ENCODE peak calls at places on chromosomes 5 and 9, in six cellular contexts. D is GM23338, I is HCT116, B is PC-3, C is hepatocyte, K is MM.1S. Y is an unnamed sample.

GRCh38 chr5:74186351-74187315 is 453.9 kb downstream of the ENC1 start:
- DNase-seq in D (no peak), B (no peak), K (no peak), C (no peak), I (no peak), Y (peak; percentile 42)

GRCh38 chr5:31193591-31194457 is at the start of gene CDH6:
- DNase-seq in K (no peak), D (peak; percentile 93), I (no peak), B (peak; percentile 33), C (peak; percentile 70), Y (peak; percentile 94)

GRCh38 chr9:96344458-96345180 is 38.9 kb downstream of the SLC35D2 start:
- DNase-seq in C (peak; percentile 88), B (peak; percentile 65), I (peak; percentile 73), D (peak; percentile 81), K (no peak), Y (peak; percentile 44)

GRCh38 chr5:134592141-134592746 is 40.4 kb downstream of the SAR1B start:
- DNase-seq in K (peak; percentile 87), I (no peak), C (no peak), B (peak; percentile 81), D (peak; percentile 95), Y (no peak)

GRCh38 chr9:122777935-122778671 is 10.6 kb upstream of the OR5C1 start:
- DNase-seq in I (no peak), C (no peak), K (no peak), B (peak; percentile 64), D (no peak), Y (no peak)

GRCh38 chr9:137449931-137450537 is 8.9 kb upstream of the ENTPD8 start:
- DNase-seq in B (no peak), C (no peak), K (no peak), I (no peak), D (no peak), Y (no peak)

GRCh38 chr5:10724799-10725507 is 36.1 kb downstream of the DAP start:
- DNase-seq in D (peak; percentile 54), B (peak; percentile 100), I (peak; percentile 75), K (no peak), C (no peak), Y (no peak)

GRCh38 chr9:111900934-111901612 is 4.5 kb downstream of the UGCG start:
- DNase-seq in K (no peak), C (no peak), I (no peak), B (no peak), D (no peak), Y (no peak)

GRCh38 chr5:83925321-83925877 is 204.7 kb upstream of the HAPLN1 start:
- DNase-seq in K (no peak), B (peak; percentile 11), I (peak; percentile 4), D (no peak), C (no peak), Y (no peak)

GRCh38 chr5:62886603-62887315 is 308.1 kb downstream of the LRRC70 start:
- DNase-seq in B (no peak), D (no peak), K (no peak), I (no peak), C (no peak), Y (no peak)

GRCh38 chr5:42426036-42426435 is 2.8 kb downstream of the GHR start:
- DNase-seq in C (no peak), I (no peak), B (no peak), D (no peak), K (no peak), Y (no peak)

DNA sequence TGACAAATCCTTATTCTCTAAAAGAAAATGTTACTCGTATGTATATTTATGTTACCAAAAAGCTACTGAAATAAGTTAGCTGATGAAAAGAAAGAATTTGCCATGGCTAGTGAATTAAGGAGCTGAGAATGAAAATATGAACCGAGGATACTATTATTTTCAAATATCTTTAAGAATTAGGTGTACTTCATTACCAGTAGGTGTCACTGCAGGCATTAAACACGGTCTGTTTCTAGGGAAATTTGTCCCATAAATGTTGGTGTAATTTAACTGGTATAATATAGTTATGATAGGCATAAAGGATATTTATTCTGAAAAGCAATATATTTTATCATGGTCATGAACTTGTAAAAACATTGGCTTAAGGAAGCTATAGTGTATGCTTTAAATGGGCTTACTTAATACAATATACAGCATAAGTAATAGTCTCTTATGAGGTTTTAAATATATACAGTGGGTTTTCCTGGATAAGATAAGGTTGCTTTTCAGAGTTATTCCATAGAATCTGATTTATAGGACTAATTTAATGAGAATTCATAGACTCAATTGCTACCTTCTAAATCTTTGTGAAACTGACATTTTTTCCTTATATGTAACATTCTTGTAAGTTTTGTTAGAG is 72.4 kb upstream of the MPDZ start:
- DNase-seq in K (peak; percentile 16), I (peak; percentile 7), D (peak; percentile 65), B (peak; percentile 59), C (peak; percentile 70), Y (peak; percentile 64)
- TF ChIP-seq CTCF in K (peak; percentile 36), I (peak; percentile 36), D (peak; percentile 90), B (peak; percentile 76), C (peak; percentile 71), Y (peak; percentile 80)

GRCh38 chr5:88677943-88678779 is 204.8 kb downstream of the MEF2C start:
- DNase-seq in C (no peak), B (no peak), D (peak; percentile 73), I (no peak), K (no peak), Y (peak; percentile 71)
- TF ChIP-seq EZH2 in C (peak; percentile 95), B (no peak), D (peak; percentile 77), I (no peak), K (no peak), Y (peak; percentile 93)

DNA sequence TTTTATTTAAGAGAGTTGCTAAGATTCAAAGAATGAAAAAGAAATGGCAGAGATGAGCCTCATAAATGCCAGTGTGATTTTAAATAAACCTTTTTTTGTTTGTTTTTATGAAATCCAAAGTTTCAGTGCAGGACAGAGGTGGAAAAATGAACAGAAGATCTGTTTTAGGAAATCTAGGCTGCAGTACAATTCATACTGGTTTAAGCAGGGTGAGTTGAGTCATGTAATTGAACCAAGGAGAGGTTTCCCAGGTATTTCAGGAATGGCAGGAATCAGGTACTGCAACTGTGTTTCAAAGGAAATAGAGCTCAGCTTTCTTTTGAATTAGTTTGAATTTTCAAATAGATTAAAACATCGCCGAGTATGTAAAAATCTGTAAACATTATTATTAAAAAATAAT is 3.0 kb upstream of the ANKRD31 start:
- DNase-seq in I (peak; percentile 51), K (no peak), D (peak; percentile 88), B (peak; percentile 74), C (peak; percentile 11), Y (no peak)
- TF ChIP-seq EZH2phosphoT487 in I (no peak), K (no peak), D (no peak), B (no peak), C (no peak), Y (no peak)

GRCh38 chr5:109594217-109594616 is 95.5 kb upstream of the MAN2A1 start:
- DNase-seq in B (no peak), D (no peak), C (no peak), I (no peak), K (no peak), Y (no peak)

GRCh38 chr5:109590799-109591198 is 98.9 kb upstream of the MAN2A1 start:
- DNase-seq in I (no peak), K (no peak), D (no peak), B (no peak), C (no peak), Y (no peak)

GRCh38 chr5:109588281-109589035 is 101.3 kb upstream of the MAN2A1 start:
- DNase-seq in K (no peak), B (no peak), D (no peak), I (no peak), C (no peak), Y (no peak)

GRCh38 chr5:109589239-109589638 is 100.5 kb upstream of the MAN2A1 start:
- DNase-seq in C (no peak), K (no peak), B (no peak), D (no peak), I (no peak), Y (no peak)

DNA sequence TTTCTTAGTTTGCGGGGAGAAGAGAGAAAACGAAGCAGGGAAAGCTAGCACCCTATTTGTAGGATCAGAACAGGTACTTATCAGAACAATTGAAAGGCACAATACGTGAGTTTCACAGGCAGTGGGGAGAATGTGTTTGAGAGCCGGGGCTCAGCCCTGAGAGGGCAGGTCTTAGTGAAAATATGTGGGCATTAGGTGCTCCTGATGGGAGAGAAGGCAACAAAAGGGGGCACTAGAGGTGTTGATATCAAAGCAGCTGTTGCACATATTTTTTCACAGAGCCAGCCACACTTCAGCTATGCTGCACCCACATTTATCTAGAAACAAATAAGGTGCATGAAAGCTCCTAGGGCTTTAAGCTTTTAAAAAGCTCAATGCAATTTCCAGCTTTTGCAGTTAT is 99.7 kb upstream of the MAN2A1 start:
- DNase-seq in I (no peak), K (no peak), C (no peak), B (peak; percentile 1), D (peak; percentile 16), Y (peak; percentile 8)
- TF ChIP-seq CTCF in I (no peak), K (no peak), C (no peak), B (no peak), D (no peak), Y (peak; percentile 11)

DNA sequence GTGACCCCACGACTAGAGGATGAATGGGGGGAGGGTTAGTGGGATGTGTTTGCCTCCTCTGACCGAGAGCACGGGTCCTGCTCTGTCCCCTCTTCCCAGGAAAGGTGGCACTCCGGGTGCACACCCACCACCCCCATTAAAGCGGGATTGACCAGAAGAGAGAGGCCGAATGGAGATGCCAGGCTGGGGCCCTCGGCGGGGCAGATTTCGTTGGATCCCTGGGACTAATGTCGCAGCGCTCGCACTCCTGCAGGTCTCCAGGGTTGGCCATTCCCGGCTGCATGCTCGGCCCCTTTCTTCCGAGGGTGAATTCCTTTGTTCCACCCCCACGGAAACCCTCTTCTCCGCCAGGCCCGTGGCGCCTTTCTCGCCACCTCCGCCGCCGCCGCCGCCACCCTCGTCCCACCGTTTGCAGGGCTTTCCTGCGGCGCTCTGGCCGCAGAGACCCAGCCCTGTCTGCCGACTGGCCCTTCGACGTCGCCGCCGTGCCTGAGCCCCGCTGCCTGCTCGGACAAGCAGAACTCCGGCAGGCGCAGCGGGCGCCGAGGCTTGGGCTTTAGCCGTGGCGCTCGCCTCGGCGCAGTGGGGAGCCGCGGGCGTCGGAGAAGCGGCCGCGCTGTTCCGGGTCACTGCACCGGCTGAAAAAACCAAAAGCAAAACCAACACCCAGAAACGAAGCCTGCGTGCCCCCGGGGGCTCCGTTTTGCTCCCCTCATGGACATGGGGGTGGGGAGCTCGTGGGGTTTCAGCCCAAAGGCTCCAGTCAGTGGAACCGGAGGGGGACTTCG is 11.8 kb downstream of the LMX1B start:
- DNase-seq in K (no peak), B (no peak), I (no peak), C (no peak), D (peak; percentile 57), Y (peak; percentile 88)
- TF ChIP-seq EZH2 in K (no peak), B (peak; percentile 62), I (no peak), C (no peak), D (peak; percentile 83), Y (peak; percentile 76)

DNA sequence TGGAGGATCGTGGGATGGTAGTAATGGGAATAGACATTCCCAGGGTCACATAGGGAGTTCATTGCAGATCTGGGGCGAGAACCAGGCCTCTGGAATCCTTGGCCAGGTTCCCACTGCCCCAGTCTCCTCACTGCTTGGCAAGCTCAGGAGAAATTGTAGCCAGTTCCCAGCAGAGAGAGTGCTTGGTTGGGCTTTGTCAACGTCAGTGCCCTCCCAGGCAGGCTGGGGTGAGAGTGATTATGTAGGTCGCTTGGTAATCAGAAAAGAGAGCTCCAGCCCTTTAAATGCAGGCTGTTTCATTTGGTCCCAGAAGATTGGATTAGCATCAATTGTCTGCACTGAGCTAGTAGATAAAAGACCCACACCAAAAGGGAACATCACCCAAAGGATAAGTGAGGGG is 51.8 kb upstream of the GALNT10 start:
- DNase-seq in I (no peak), C (no peak), B (no peak), K (no peak), D (no peak), Y (peak; percentile 70)
- TF ChIP-seq EZH2phosphoT487 in I (no peak), C (no peak), B (no peak), K (no peak), D (no peak), Y (no peak)

GRCh38 chr9:91151014-91151740 is 210.5 kb downstream of the AUH start:
- DNase-seq in I (no peak), B (no peak), K (peak; percentile 97), C (no peak), D (no peak), Y (no peak)
- TF ChIP-seq CTCF in I (no peak), B (no peak), K (no peak), C (no peak), D (no peak), Y (no peak)

Y was measured in neural progenitor cell.